ENCODE peak calls at places on chromosomes 11 and 22, in eight cellular contexts. Q is GM10248; D is GM19239; O is globus pallidus; L is Ammon's horn; F is CD4-positive, alpha-beta T cell; I is ELF-1; U is stimulated activated CD4-positive, alpha-beta T cell treated with anti-CD3 and anti-CD28 coated beads, TNF-alpha, amount 100 ng/mL, for 4 hours. X is an unnamed sample.
A peak's percentile ranks its signal among the peaks of the same experiment; 100 is the strongest.

GRCh38 chr11:76379811-76380160 is 1.1 kb downstream of the THAP12 start:
- DNase-seq in Q (no peak), I (no peak), O (no peak), D (no peak), L (no peak), F (no peak), U (no peak), X (no peak)

GRCh38 chr11:112877561-112877960 is 83.7 kb upstream of the NCAM1 start:
- DNase-seq in I (peak; percentile 65), L (no peak), D (no peak), Q (no peak), F (no peak), O (no peak), U (no peak), X (no peak)

GRCh38 chr11:12604557-12605105 is 69.6 kb upstream of the TEAD1 start:
- DNase-seq in L (no peak), F (no peak), Q (no peak), U (no peak), D (no peak), I (no peak), O (no peak), X (no peak)

GRCh38 chr11:66689661-66690590 is 12.2 kb upstream of the RBM4B start:
- DNase-seq in O (no peak), D (no peak), F (no peak), L (no peak), I (no peak), U (no peak), Q (no peak), X (no peak)

GRCh38 chr11:62974848-62975522 is 9.8 kb downstream of the SLC22A6 start:
- DNase-seq in U (no peak), D (no peak), L (no peak), O (no peak), I (peak; percentile 75), F (peak; percentile 6), Q (no peak), X (no peak)

GRCh38 chr11:22343411-22344032 is 5.3 kb downstream of the SLC17A6 start:
- DNase-seq in D (no peak), L (no peak), U (no peak), Q (peak; percentile 10), O (no peak), F (no peak), I (peak; percentile 34), X (no peak)

GRCh38 chr11:48063424-48063978 is 83.1 kb downstream of the PTPRJ start:
- DNase-seq in L (no peak), F (no peak), O (no peak), Q (peak; percentile 34), D (no peak), U (no peak), I (no peak), X (no peak)

GRCh38 chr11:122743949-122744876 is 88.7 kb downstream of the UBASH3B start:
- DNase-seq in U (peak; percentile 76), L (peak; percentile 36), O (no peak), I (no peak), D (no peak), Q (peak; percentile 72), F (peak; percentile 60), X (peak; percentile 31)

GRCh38 chr11:36015806-36016205 is 71.9 kb downstream of the LDLRAD3 start:
- DNase-seq in U (no peak), F (no peak), D (no peak), L (peak; percentile 73), I (no peak), O (peak; percentile 68), Q (no peak), X (no peak)

GRCh38 chr11:128201006-128201405 is 386.4 kb downstream of the ETS1 start:
- DNase-seq in I (no peak), U (no peak), O (no peak), Q (no peak), L (no peak), D (no peak), F (no peak), X (no peak)

GRCh38 chr11:44942029-44942710 is 8.5 kb downstream of the TP53I11 start:
- DNase-seq in O (no peak), I (no peak), L (no peak), Q (no peak), F (no peak), U (no peak), D (no peak), X (no peak)

GRCh38 chr11:29527391-29527936 is 489.4 kb downstream of the KCNA4 start:
- DNase-seq in L (no peak), D (no peak), F (no peak), Q (no peak), O (no peak), U (no peak), I (peak; percentile 39), X (no peak)

GRCh38 chr11:109423114-109423859 is 1.3 kb downstream of the C11orf87 start:
- DNase-seq in Q (peak; percentile 8), O (no peak), U (no peak), L (peak; percentile 16), D (no peak), F (no peak), I (peak; percentile 32), X (no peak)

GRCh38 chr11:8812438-8812837 is 98.6 kb upstream of the AKIP1 start:
- DNase-seq in I (no peak), F (no peak), U (no peak), O (no peak), Q (no peak), D (no peak), L (peak; percentile 59), X (no peak)

GRCh38 chr11:112016765-112017356 is 8.3 kb upstream of the DLAT start:
- DNase-seq in D (no peak), O (no peak), I (no peak), F (no peak), U (no peak), L (peak; percentile 24), Q (no peak), X (no peak)

GRCh38 chr11:64869571-64870175 is 8.7 kb downstream of the EHD1 start:
- DNase-seq in D (no peak), O (no peak), U (no peak), Q (no peak), I (peak; percentile 65), F (no peak), L (no peak), X (no peak)

GRCh38 chr11:71580057-71581003 is 2.3 kb downstream of the KRTAP5-11 start:
- DNase-seq in I (peak; percentile 66), Q (peak; percentile 49), D (peak; percentile 44), U (no peak), L (peak; percentile 81), O (peak; percentile 70), F (no peak), X (no peak)

GRCh38 chr11:1439341-1439740 is 47.2 kb downstream of the MOB2 start:
- DNase-seq in I (no peak), L (no peak), D (no peak), O (no peak), Q (no peak), F (no peak), U (no peak), X (no peak)

GRCh38 chr22:20430641-20431519 is 6.7 kb downstream of the SCARF2 start:
- DNase-seq in I (peak; percentile 73), Q (no peak), F (peak; percentile 46), L (no peak), O (no peak), U (peak; percentile 26), D (no peak), X (peak; percentile 65)

GRCh38 chr11:46729110-46730027 is 10.4 kb downstream of the F2 start:
- DNase-seq in D (no peak), F (no peak), U (no peak), O (no peak), I (no peak), L (no peak), Q (no peak), X (no peak)

GRCh38 chr22:17888855-17889254 is 114.6 kb upstream of the BID start:
- DNase-seq in L (no peak), D (no peak), O (no peak), F (no peak), Q (no peak), I (peak; percentile 73), U (no peak), X (no peak)

GRCh38 chr11:61108847-61109585 is 6.7 kb downstream of the CD5 start:
- DNase-seq in U (no peak), O (no peak), F (no peak), Q (no peak), L (no peak), D (no peak), I (no peak), X (no peak)

GRCh38 chr11:74434528-74434927 is 32.8 kb downstream of the KCNE3 start:
- DNase-seq in U (no peak), I (no peak), Q (no peak), O (no peak), D (no peak), L (no peak), F (no peak), X (no peak)

GRCh38 chr22:36009085-36009484 is 19.5 kb downstream of the RBFOX2 start:
- DNase-seq in U (no peak), Q (no peak), F (no peak), I (no peak), L (no peak), O (no peak), D (no peak), X (no peak)

GRCh38 chr22:48738204-48738980 is 1089.3 kb downstream of the BRD1 start:
- DNase-seq in L (no peak), Q (no peak), U (no peak), I (no peak), D (no peak), F (no peak), O (no peak), X (no peak)

GRCh38 chr11:66393954-66394353 is 22.4 kb upstream of the SLC29A2 start:
- DNase-seq in O (no peak), D (no peak), F (no peak), I (no peak), Q (no peak), U (no peak), L (no peak), X (no peak)

GRCh38 chr11:122981388-122982264 is at the start of gene BSX:
- DNase-seq in F (peak; percentile 38), I (peak; percentile 94), Q (peak; percentile 64), D (no peak), U (peak; percentile 16), L (peak; percentile 24), O (peak; percentile 20), X (peak; percentile 22)

GRCh38 chr22:19658057-19658966 is 56.0 kb upstream of the SEPTIN5 start:
- DNase-seq in D (no peak), F (no peak), U (no peak), Q (no peak), O (no peak), I (no peak), L (no peak), X (no peak)